ENCODE peak calls at places on chromosome 13, in six cellular contexts. X is hypothalamus; G is activated naive CD8-positive, alpha-beta T cell treated with anti-CD3 and anti-CD28 coated beads for 36 hours; J is CD8-positive, alpha-beta memory T cell; K is NCI-H345; U is Right ventricle myocardium superior. B is an unnamed sample.

GRCh38 chr13:98853791-98854191 is 101.3 kb upstream of the SLC15A1 start:
- DNase-seq in G (peak), J (no peak), X (no peak), U (no peak), K (no peak), B (no peak)

GRCh38 chr13:113489549-113490495 is 689 bp downstream of the DCUN1D2 start:
- DNase-seq in J (peak), U (no peak), K (peak), X (no peak), G (peak), B (no peak)

GRCh38 chr13:20547479-20547908 is 19.5 kb upstream of the IFT88 start:
- DNase-seq in X (no peak), G (no peak), J (no peak), U (no peak), K (no peak), B (no peak)

GRCh38 chr13:35190241-35190640 is 248.2 kb downstream of the NBEA start:
- DNase-seq in K (no peak), U (peak), J (no peak), G (no peak), X (no peak), B (no peak)

GRCh38 chr13:110250258-110250891 is 56.6 kb downstream of the COL4A1 start:
- DNase-seq in J (no peak), U (peak), X (no peak), K (no peak), G (no peak), B (peak)

GRCh38 chr13:79287994-79288795 is 117.9 kb downstream of the RBM26 start:
- DNase-seq in G (no peak), J (no peak), K (no peak), X (no peak), U (no peak), B (no peak)

GRCh38 chr13:51105046-51105445 is 6.0 kb downstream of the C13orf42 start:
- DNase-seq in G (no peak), J (no peak), K (no peak), X (no peak), U (no peak), B (no peak)

GRCh38 chr13:110480161-110480560 is 81.4 kb downstream of the RAB20 start:
- DNase-seq in X (no peak), J (no peak), U (no peak), K (no peak), G (no peak), B (no peak)

GRCh38 chr13:79581870-79582315 is 100.9 kb downstream of the NDFIP2 start:
- DNase-seq in U (peak), J (no peak), X (no peak), K (no peak), G (no peak), B (no peak)

GRCh38 chr13:106143392-106143791 is 392.1 kb downstream of the EFNB2 start:
- DNase-seq in U (no peak), J (no peak), K (no peak), X (no peak), G (no peak), B (no peak)

GRCh38 chr13:99418663-99419140 is 82.6 kb upstream of the TM9SF2 start:
- DNase-seq in U (no peak), K (no peak), X (no peak), G (no peak), J (no peak), B (no peak)

GRCh38 chr13:100363351-100363750 is 225.2 kb downstream of the GGACT start:
- DNase-seq in X (no peak), J (no peak), K (no peak), G (no peak), U (no peak), B (no peak)

GRCh38 chr13:21683034-21683733 is 12.3 kb downstream of the FGF9 start:
- DNase-seq in J (no peak), U (no peak), G (no peak), X (no peak), K (no peak), B (no peak)

GRCh38 chr13:99374994-99375805 is 68.0 kb upstream of the GPR183 start:
- DNase-seq in K (no peak), U (no peak), X (no peak), G (peak), J (peak), B (no peak)

GRCh38 chr13:102286326-102286725 is 115.5 kb downstream of the FGF14 start:
- DNase-seq in K (no peak), G (no peak), J (no peak), U (no peak), X (no peak), B (no peak)

GRCh38 chr13:49240017-49240416 is 7.7 kb upstream of the CDADC1 start:
- DNase-seq in X (no peak), K (no peak), U (no peak), G (peak), J (no peak), B (no peak)

GRCh38 chr13:34020388-34020787 is 202.4 kb downstream of the RFC3 start:
- DNase-seq in G (no peak), U (no peak), J (no peak), X (no peak), K (no peak), B (no peak)

GRCh38 chr13:98992355-98992754 is 14.5 kb upstream of the DOCK9 start:
- DNase-seq in U (no peak), K (no peak), G (no peak), X (no peak), J (no peak), B (no peak)

GRCh38 chr13:29676535-29676934 is 81.0 kb upstream of the SLC7A1 start:
- DNase-seq in J (no peak), G (no peak), U (no peak), X (no peak), K (no peak), B (no peak)

GRCh38 chr13:43085545-43085944 is 62.2 kb downstream of the DNAJC15 start:
- DNase-seq in U (no peak), X (no peak), G (no peak), J (no peak), K (peak), B (no peak)

GRCh38 chr13:99303863-99304521 is 3.2 kb downstream of the GPR183 start:
- DNase-seq in U (no peak), K (no peak), J (no peak), X (no peak), G (peak), B (no peak)

GRCh38 chr13:34647379-34647778 is 294.7 kb upstream of the NBEA start:
- DNase-seq in U (no peak), G (no peak), J (no peak), X (no peak), K (no peak), B (no peak)

GRCh38 chr13:73138967-73139491 is 80.2 kb downstream of the KLF5 start:
- DNase-seq in K (no peak), X (no peak), U (no peak), G (no peak), J (no peak), B (no peak)

GRCh38 chr13:79492313-79492798 is 11.4 kb downstream of the NDFIP2 start:
- DNase-seq in G (no peak), J (no peak), U (no peak), K (no peak), X (no peak), B (no peak)

GRCh38 chr13:33918199-33918932 is 100.4 kb downstream of the RFC3 start:
- DNase-seq in X (no peak), G (no peak), K (no peak), U (no peak), J (no peak), B (no peak)

GRCh38 chr13:96650301-96650886 is 343.9 kb downstream of the OXGR1 start:
- DNase-seq in G (no peak), J (no peak), K (no peak), U (no peak), X (no peak), B (no peak)

GRCh38 chr13:24033527-24034302 is 126.8 kb upstream of the SPATA13 start:
- DNase-seq in J (no peak), K (no peak), U (no peak), X (no peak), G (no peak), B (no peak)

GRCh38 chr13:112250788-112251445 is 125.2 kb upstream of the SPACA7 start:
- DNase-seq in K (no peak), J (no peak), X (no peak), G (no peak), U (no peak), B (no peak)

GRCh38 chr13:46341112-46341711 is 45.8 kb downstream of the RUBCNL start:
- DNase-seq in U (no peak), G (peak), J (no peak), K (no peak), X (no peak), B (no peak)

GRCh38 chr13:79382545-79383275 is 23.3 kb downstream of the RBM26 start:
- DNase-seq in K (peak), X (no peak), J (no peak), G (no peak), U (no peak), B (no peak)

GRCh38 chr13:46087481-46087880 is 17.4 kb downstream of the CPB2 start:
- DNase-seq in K (no peak), J (no peak), X (no peak), U (no peak), G (no peak), B (no peak)

GRCh38 chr13:99421758-99422555 is 79.3 kb upstream of the TM9SF2 start:
- DNase-seq in U (no peak), X (no peak), J (peak), G (no peak), K (no peak), B (no peak)

GRCh38 chr13:95797016-95797415 is 120.1 kb downstream of the DNAJC3 start:
- DNase-seq in G (no peak), X (no peak), J (no peak), K (no peak), U (no peak), B (no peak)

GRCh38 chr13:30431269-30431950 is 9.1 kb downstream of the UBE2L5 start:
- DNase-seq in K (no peak), U (no peak), J (no peak), X (no peak), G (no peak), B (no peak)

GRCh38 chr13:41506312-41506711 is 49.0 kb downstream of the RGCC start:
- DNase-seq in J (no peak), K (no peak), X (no peak), U (no peak), G (no peak), B (no peak)

GRCh38 chr13:113017506-113018215 is 48.6 kb downstream of the MCF2L start:
- DNase-seq in U (no peak), J (no peak), K (no peak), X (no peak), G (no peak), B (no peak)

B was measured in omental fat pad.